ENCODE peak calls at places on chromosomes 12 and 14, in four cellular contexts. S is esophagus muscularis mucosa, M is tibial artery, J is heart right ventricle. E is an unnamed sample.

GRCh38 chr12:5014269-5014668 is 29.4 kb upstream of the KCNA5 start:
- DNase-seq in S (no peak), M (no peak), J (no peak), E (no peak)

GRCh38 chr12:76277480-76277879 is 70.7 kb downstream of the BBS10 start:
- DNase-seq in M (no peak), S (no peak), J (no peak), E (no peak)

GRCh38 chr12:131831635-131832041 is 3.4 kb downstream of the MMP17 start:
- DNase-seq in M (no peak), J (no peak), S (no peak), E (no peak)

GRCh38 chr12:18970603-18971002 is 158.9 kb upstream of the PLEKHA5 start:
- DNase-seq in J (no peak), S (no peak), M (no peak), E (no peak)

GRCh38 chr14:38342803-38343202 is 86.9 kb upstream of the CLEC14A start:
- DNase-seq in M (no peak), S (no peak), J (no peak), E (no peak)

GRCh38 chr14:75350505-75351060 is 72.0 kb downstream of the FOS start:
- DNase-seq in M (no peak), J (no peak), S (no peak), E (no peak)

GRCh38 chr12:89475203-89475990 is 49.2 kb downstream of the GALNT4 start:
- DNase-seq in J (no peak), S (no peak), M (no peak), E (peak; percentile 40)

GRCh38 chr12:123043536-123044001 is 63.1 kb downstream of the ARL6IP4 start:
- DNase-seq in J (peak; percentile 82), M (peak; percentile 79), S (no peak), E (peak; percentile 68)

GRCh38 chr14:99211410-99211809 is 60.6 kb downstream of the BCL11B start:
- DNase-seq in S (no peak), J (no peak), M (no peak), E (no peak)

GRCh38 chr12:86660488-86661171 is 404.4 kb upstream of the MGAT4C start:
- DNase-seq in M (no peak), J (no peak), S (no peak), E (no peak)

GRCh38 chr12:116068853-116069252 is 208.6 kb downstream of the MED13L start:
- DNase-seq in M (no peak), S (no peak), J (no peak), E (no peak)

GRCh38 chr12:53046655-53047220 is 3.1 kb upstream of the TNS2 start:
- DNase-seq in S (peak; percentile 98), M (peak; percentile 95), J (peak; percentile 89), E (peak; percentile 50)

GRCh38 chr12:103495158-103495782 is 498 bp downstream of the C12orf42 start:
- DNase-seq in S (no peak), M (no peak), J (no peak), E (peak; percentile 76)

GRCh38 chr12:26845057-26845666 is 12.2 kb upstream of the ITPR2 start:
- DNase-seq in J (peak; percentile 74), M (peak; percentile 64), S (no peak), E (peak; percentile 43)

GRCh38 chr12:46385439-46385838 is 12.9 kb upstream of the SLC38A2 start:
- DNase-seq in M (no peak), J (no peak), S (no peak), E (no peak)

E was measured in GM12865.